ENCODE peak calls at places on chromosomes 7 and 10, in ten cellular contexts. R is transverse colon; U is CD8-positive, alpha-beta T cell; K is tibial artery; V is Panc1; B is GM23248; L is lower lobe of right lung; H is CD4-positive, alpha-beta T cell; O is RWPE1; P is heart right ventricle. D is an unnamed sample.

GRCh38 chr7:141477866-141478265 is 73.3 kb upstream of the AGK start:
- DNase-seq in R (no peak), U (no peak), K (no peak), V (no peak), B (peak; percentile 16), L (no peak), H (no peak), O (no peak), P (peak; percentile 45), D (no peak)

GRCh38 chr7:44144426-44144967 is 3.4 kb upstream of the MYL7 start:
- DNase-seq in R (no peak), U (no peak), K (peak; percentile 53), V (no peak), B (no peak), L (no peak), H (no peak), O (no peak), P (no peak), D (peak; percentile 15)

GRCh38 chr10:30384791-30385201 is 35.7 kb upstream of the MTPAP start:
- DNase-seq in R (no peak), U (no peak), K (no peak), V (peak; percentile 8), B (peak; percentile 67), L (no peak), H (no peak), O (peak; percentile 24), P (no peak), D (no peak)

GRCh38 chr7:112176693-112177415 is 29.3 kb downstream of the DOCK4 start:
- DNase-seq in R (no peak), U (no peak), K (no peak), V (no peak), B (no peak), L (no peak), H (no peak), O (no peak), P (no peak), D (no peak)

GRCh38 chr10:34866848-34867247 is 51.8 kb upstream of the PARD3 start:
- DNase-seq in R (peak; percentile 31), U (no peak), K (no peak), V (no peak), B (no peak), L (no peak), H (no peak), O (no peak), P (no peak), D (no peak)

GRCh38 chr10:84329094-84329611 is 764 bp downstream of the CCSER2 start:
- DNase-seq in R (peak; percentile 38), U (peak; percentile 61), K (no peak), V (no peak), B (peak; percentile 76), L (no peak), H (peak; percentile 60), O (no peak), P (peak; percentile 26), D (no peak)

GRCh38 chr7:882336-883028 is 6.1 kb downstream of the GET4 start:
- DNase-seq in R (no peak), U (no peak), K (no peak), V (no peak), B (no peak), L (no peak), H (no peak), O (no peak), P (no peak), D (no peak)

GRCh38 chr10:43573250-43574034 is 974 bp downstream of the ZNF239 start:
- DNase-seq in R (no peak), U (no peak), K (no peak), V (no peak), B (peak; percentile 71), L (no peak), H (no peak), O (no peak), P (no peak), D (no peak)

GRCh38 chr7:2405601-2406345 is 2.4 kb downstream of the CHST12 start:
- DNase-seq in R (peak; percentile 61), U (peak; percentile 64), K (no peak), V (no peak), B (no peak), L (no peak), H (no peak), O (no peak), P (no peak), D (peak; percentile 67)

GRCh38 chr10:106816318-106817085 is 348.0 kb downstream of the SORCS1 start:
- DNase-seq in R (peak; percentile 9), U (no peak), K (no peak), V (no peak), B (no peak), L (no peak), H (no peak), O (no peak), P (no peak), D (no peak)

GRCh38 chr7:155188821-155189599 is 108.7 kb upstream of the INSIG1 start:
- DNase-seq in R (no peak), U (no peak), K (no peak), V (no peak), B (peak; percentile 50), L (no peak), H (no peak), O (peak; percentile 12), P (no peak), D (no peak)

GRCh38 chr7:126776506-126776905 is 476.2 kb downstream of the GRM8 start:
- DNase-seq in R (no peak), U (no peak), K (no peak), V (no peak), B (no peak), L (no peak), H (no peak), O (no peak), P (no peak), D (no peak)

GRCh38 chr10:11208908-11209809 is 191.5 kb downstream of the CELF2 start:
- DNase-seq in R (no peak), U (no peak), K (no peak), V (no peak), B (no peak), L (no peak), H (no peak), O (no peak), P (no peak), D (no peak)

GRCh38 chr10:63628526-63629362 is 107.5 kb downstream of the REEP3 start:
- DNase-seq in R (peak; percentile 68), U (no peak), K (peak; percentile 73), V (peak; percentile 18), B (peak; percentile 63), L (peak; percentile 65), H (no peak), O (peak; percentile 40), P (peak; percentile 88), D (peak; percentile 48)

GRCh38 chr10:124172241-124172661 is 78.9 kb upstream of the CHST15 start:
- DNase-seq in R (no peak), U (no peak), K (no peak), V (no peak), B (no peak), L (no peak), H (no peak), O (no peak), P (no peak), D (peak; percentile 38)

DNA sequence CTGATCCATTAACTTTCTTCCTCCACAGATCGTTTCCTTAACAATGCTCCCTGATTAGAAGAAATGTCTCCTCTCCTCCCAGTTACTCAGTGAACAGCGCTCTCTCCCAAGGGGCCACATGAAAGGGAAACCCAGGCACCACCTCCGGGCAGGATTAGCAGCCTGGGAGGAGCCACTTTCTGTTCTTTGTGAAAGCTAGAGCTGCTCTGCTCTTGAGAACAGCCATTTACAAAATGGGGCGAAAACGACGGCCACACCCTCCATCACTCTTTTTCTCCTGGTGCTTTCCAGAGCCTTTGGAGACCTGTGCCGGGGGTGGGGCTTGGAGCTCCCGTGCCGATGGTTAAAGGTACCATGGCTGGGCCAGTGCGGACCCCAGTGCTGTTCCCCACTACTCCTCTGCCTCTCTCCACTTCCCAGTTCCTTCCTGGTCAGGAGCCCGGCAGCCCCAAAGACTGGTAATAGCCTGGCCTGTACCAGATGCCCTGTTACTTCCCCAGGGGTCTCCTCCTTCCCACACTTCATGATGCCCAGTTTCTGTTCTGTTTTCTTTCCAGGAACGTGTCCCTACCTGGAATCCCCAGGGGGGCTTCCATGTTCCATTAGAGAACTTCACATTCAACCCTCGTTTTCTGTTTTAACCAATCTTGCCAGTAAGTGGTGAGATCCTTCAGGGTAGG is 402.9 kb upstream of the GALNT17 start:
- DNase-seq in R (peak; percentile 51), U (no peak), K (no peak), V (no peak), B (no peak), L (no peak), H (no peak), O (peak; percentile 25), P (no peak), D (no peak)
- H3K27ac ChIP-seq in R (peak overlapping the region; percentile 84), U (no peak overlapping the region), K (no peak overlapping the region), V (no peak overlapping the region), B (no peak overlapping the region), L (peak overlapping the region; percentile 77), H (no peak overlapping the region), O (no peak overlapping the region), P (no peak overlapping the region), D (no peak overlapping the region)

DNA sequence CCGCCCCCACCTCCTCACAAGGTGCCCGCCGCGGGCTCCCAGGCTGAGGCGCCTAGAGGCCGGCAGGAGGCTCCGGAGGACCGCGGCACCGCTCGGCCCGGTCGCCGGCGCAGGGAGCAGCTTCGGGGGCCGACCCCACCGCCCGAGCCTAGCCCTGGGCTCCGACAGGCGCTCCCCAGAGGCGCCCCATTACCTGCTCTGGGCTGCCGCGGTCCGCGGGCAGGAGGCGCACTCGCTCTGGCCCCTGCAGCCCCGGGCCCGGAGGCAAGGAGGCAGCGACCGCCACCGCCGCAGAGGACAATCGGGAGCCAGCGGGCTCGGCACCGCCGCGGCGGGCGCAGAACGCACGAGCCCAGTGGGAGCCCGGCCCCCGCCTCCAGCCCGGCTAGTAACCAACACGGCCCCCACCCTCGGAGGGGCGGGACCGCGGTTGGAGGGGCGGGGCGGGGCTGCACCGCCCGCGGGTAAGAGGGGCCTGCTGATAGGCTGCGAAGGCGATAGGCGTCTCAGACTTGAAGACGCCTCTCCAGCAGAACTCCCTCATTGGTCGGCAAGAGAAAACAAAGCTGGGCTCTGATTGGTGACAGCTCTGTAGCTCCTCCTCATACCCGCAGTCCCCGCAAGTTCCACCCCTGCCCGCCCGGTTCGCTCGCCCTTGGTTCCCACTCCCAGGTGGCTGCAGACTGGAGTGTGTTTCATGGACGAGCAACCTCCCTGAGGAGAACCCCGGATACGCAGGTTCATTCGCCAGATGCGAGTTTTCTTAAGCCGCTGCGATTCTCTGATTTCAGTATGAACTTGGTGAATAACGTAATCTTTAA is at the start of gene MPP7:
- DNase-seq in R (peak; percentile 95), U (peak; percentile 95), K (peak; percentile 98), V (peak; percentile 73), B (peak; percentile 98), L (peak; percentile 97), H (peak; percentile 92), O (peak; percentile 98), P (peak; percentile 96), D (peak; percentile 99)
- H3K27ac ChIP-seq in R (peak within 1 kb of the TSS; percentile 97), U (peak within 1 kb of the TSS; percentile 71), K (peak within 1 kb of the TSS; percentile 99), V (no peak within 1 kb of the TSS), B (no peak within 1 kb of the TSS), L (peak within 1 kb of the TSS; percentile 90), H (peak within 1 kb of the TSS; percentile 77), O (peak within 1 kb of the TSS; percentile 78), P (peak within 1 kb of the TSS; percentile 90), D (peak within 1 kb of the TSS; percentile 95)

GRCh38 chr7:80133361-80134104 is 1.1 kb upstream of the GNAI1 start:
- DNase-seq in R (peak; percentile 15), U (no peak), K (no peak), V (no peak), B (peak; percentile 43), L (no peak), H (no peak), O (peak; percentile 38), P (peak; percentile 17), D (no peak)
- H3K27ac ChIP-seq in R (peak overlapping the region; percentile 88), U (no peak overlapping the region), K (peak overlapping the region; percentile 98), V (peak overlapping the region; percentile 49), B (no peak overlapping the region), L (peak overlapping the region; percentile 87), H (no peak overlapping the region), O (peak overlapping the region; percentile 98), P (no peak overlapping the region), D (no peak overlapping the region)

GRCh38 chr10:5534880-5535856 is 10.4 kb downstream of the CALML3 start:
- DNase-seq in R (no peak), U (no peak), K (peak; percentile 56), V (no peak), B (peak; percentile 77), L (no peak), H (no peak), O (no peak), P (no peak), D (peak; percentile 7)
- H3K27ac ChIP-seq in R (no peak overlapping the region), U (no peak overlapping the region), K (peak overlapping the region; percentile 78), V (no peak overlapping the region), B (no peak overlapping the region), L (peak overlapping the region; percentile 42), H (no peak overlapping the region), O (peak overlapping the region; percentile 27), P (peak overlapping the region; percentile 22), D (no peak overlapping the region)